ENCODE peak calls at places on chromosomes 11 and 22, in six cellular contexts. V is NCI-H1092 treated with DMSO at 0.1 percent for 48 hours, P is nephron progenitor cell, G is NCI-H1417, O is astrocyte, L is WTC11. Q is an unnamed sample.

GRCh38 chr11:99449345-99449744 is 428.6 kb downstream of the CNTN5 start:
- DNase-seq in P (no peak), V (no peak), G (no peak), O (no peak), L (no peak), Q (no peak)

GRCh38 chr11:8384199-8384821 is 120.6 kb upstream of the LMO1 start:
- DNase-seq in L (peak; percentile 68), O (peak; percentile 17), V (no peak), G (no peak), P (peak; percentile 40), Q (no peak)

GRCh38 chr22:44586337-44586990 is 88.4 kb upstream of the RTL6 start:
- DNase-seq in P (no peak), G (peak; percentile 76), O (no peak), V (peak; percentile 35), L (no peak), Q (no peak)

GRCh38 chr11:46064221-46064620 is 57.0 kb downstream of the PHF21A start:
- DNase-seq in P (no peak), L (no peak), O (peak; percentile 48), V (no peak), G (no peak), Q (no peak)

GRCh38 chr11:119810478-119811232 is 81.7 kb upstream of the NECTIN1 start:
- DNase-seq in L (no peak), P (no peak), O (peak; percentile 27), G (no peak), V (no peak), Q (no peak)

GRCh38 chr11:126485021-126485781 is 129.7 kb downstream of the ST3GAL4 start:
- DNase-seq in V (no peak), G (no peak), L (peak; percentile 0), O (peak; percentile 13), P (no peak), Q (no peak)

GRCh38 chr22:25419247-25420113 is 145.0 kb upstream of the GRK3 start:
- DNase-seq in L (no peak), G (peak; percentile 75), O (no peak), P (no peak), V (peak; percentile 70), Q (no peak)

GRCh38 chr11:99638073-99638553 is 617.4 kb downstream of the CNTN5 start:
- DNase-seq in V (no peak), P (no peak), O (no peak), L (no peak), G (no peak), Q (no peak)

GRCh38 chr22:33620085-33620484 is 300.2 kb downstream of the LARGE1 start:
- DNase-seq in P (no peak), V (no peak), O (no peak), L (no peak), G (no peak), Q (no peak)

GRCh38 chr11:46200537-46201281 is 76.8 kb upstream of the CREB3L1 start:
- DNase-seq in L (no peak), V (no peak), G (no peak), O (peak; percentile 18), P (no peak), Q (no peak)

GRCh38 chr11:132564120-132564519 is 968.2 kb downstream of the OPCML start:
- DNase-seq in O (no peak), V (no peak), L (no peak), P (no peak), G (no peak), Q (no peak)

GRCh38 chr11:93236741-93237675 is 39.2 kb upstream of the SLC36A4 start:
- DNase-seq in L (no peak), O (peak; percentile 10), G (no peak), V (peak; percentile 55), P (peak; percentile 35), Q (no peak)

GRCh38 chr11:91850533-91851305 is 373.9 kb upstream of the FAT3 start:
- DNase-seq in P (no peak), O (no peak), V (no peak), G (no peak), L (no peak), Q (no peak)

GRCh38 chr11:1674879-1675235 is 22.1 kb upstream of the KRTAP5-6 start:
- DNase-seq in P (no peak), L (no peak), O (no peak), G (no peak), V (no peak), Q (no peak)

GRCh38 chr11:94993400-94993943 is 20.0 kb downstream of the KDM4D start:
- DNase-seq in G (no peak), L (no peak), O (no peak), P (no peak), V (no peak), Q (no peak)

GRCh38 chr22:39546889-39547586 is 14.5 kb upstream of the RPS19BP1 start:
- DNase-seq in G (no peak), L (no peak), P (no peak), O (peak; percentile 31), V (peak; percentile 54), Q (peak; percentile 56)

GRCh38 chr22:31332886-31333285 is 13.3 kb downstream of the PATZ1 start:
- DNase-seq in V (no peak), G (no peak), O (no peak), L (no peak), P (no peak), Q (no peak)

GRCh38 chr22:43343262-43343988 is at the start of gene SCUBE1:
- DNase-seq in G (peak; percentile 61), V (peak; percentile 6), P (peak; percentile 86), L (peak; percentile 79), O (no peak), Q (no peak)

GRCh38 chr11:59918494-59918893 is 19.7 kb upstream of the OOSP1 start:
- DNase-seq in P (no peak), V (no peak), L (no peak), G (no peak), O (peak; percentile 34), Q (no peak)

GRCh38 chr22:48673806-48674500 is 1153.7 kb downstream of the BRD1 start:
- DNase-seq in G (no peak), L (no peak), O (no peak), V (no peak), P (no peak), Q (no peak)

GRCh38 chr22:27108425-27109114 is 451.2 kb downstream of the MIAT start:
- DNase-seq in G (no peak), P (peak; percentile 27), L (no peak), O (peak; percentile 45), V (peak; percentile 68), Q (no peak)

Q was measured in occipital lobe.